ENCODE peak calls at places on chromosomes 13 and 19, in five cellular contexts. C is tibial nerve, T is gastrocnemius medialis, X is heart left ventricle, Y is spleen. B is an unnamed sample.

GRCh38 chr13:58704953-58705352 is 1073.4 kb downstream of the PCDH17 start:
- DNase-seq in C (no peak), T (no peak), X (no peak), Y (no peak), B (no peak)

GRCh38 chr13:21909331-21909730 is 238.5 kb downstream of the FGF9 start:
- DNase-seq in C (no peak), T (no peak), X (no peak), Y (no peak), B (no peak)

GRCh38 chr13:28392428-28392827 is 102.5 kb downstream of the FLT1 start:
- DNase-seq in C (no peak), T (no peak), X (no peak), Y (no peak), B (no peak)

GRCh38 chr19:39698535-39698934 is 5.7 kb upstream of the LGALS14 start:
- DNase-seq in C (no peak), T (no peak), X (no peak), Y (no peak), B (no peak)

GRCh38 chr19:38564981-38565685 is 52.6 kb downstream of the MAP4K1 start:
- DNase-seq in C (no peak), T (no peak), X (no peak), Y (peak), B (no peak)

GRCh38 chr13:33512880-33513554 is 227.5 kb upstream of the STARD13 start:
- DNase-seq in C (no peak), T (no peak), X (no peak), Y (no peak), B (no peak)

GRCh38 chr13:44181938-44182337 is 191.7 kb upstream of the SERP2 start:
- DNase-seq in C (no peak), T (no peak), X (no peak), Y (no peak), B (no peak)

GRCh38 chr19:1199531-1199930 is 6.0 kb upstream of the STK11 start:
- DNase-seq in C (no peak), T (no peak), X (no peak), Y (no peak), B (no peak)

GRCh38 chr19:8367327-8368001 is 3.5 kb downstream of the ANGPTL4 start:
- DNase-seq in C (peak), T (peak), X (peak), Y (peak), B (peak)

GRCh38 chr13:46773556-46773955 is 23.4 kb downstream of the ESD start:
- DNase-seq in C (no peak), T (no peak), X (no peak), Y (no peak), B (no peak)

GRCh38 chr13:75752848-75753247 is 116.7 kb downstream of the LMO7 start:
- DNase-seq in C (no peak), T (no peak), X (no peak), Y (no peak), B (no peak)

GRCh38 chr13:25170554-25171107 is 1.5 kb downstream of the AMER2 start:
- DNase-seq in C (no peak), T (no peak), X (no peak), Y (no peak), B (no peak)

GRCh38 chr13:85935868-85936467 is 136.7 kb upstream of the SLITRK6 start:
- DNase-seq in C (no peak), T (no peak), X (no peak), Y (no peak), B (no peak)

GRCh38 chr13:110448230-110448629 is 113.3 kb downstream of the RAB20 start:
- DNase-seq in C (no peak), T (no peak), X (no peak), Y (no peak), B (no peak)

GRCh38 chr13:57704031-57704430 is 72.5 kb downstream of the PCDH17 start:
- DNase-seq in C (no peak), T (no peak), X (no peak), Y (no peak), B (no peak)

DNA sequence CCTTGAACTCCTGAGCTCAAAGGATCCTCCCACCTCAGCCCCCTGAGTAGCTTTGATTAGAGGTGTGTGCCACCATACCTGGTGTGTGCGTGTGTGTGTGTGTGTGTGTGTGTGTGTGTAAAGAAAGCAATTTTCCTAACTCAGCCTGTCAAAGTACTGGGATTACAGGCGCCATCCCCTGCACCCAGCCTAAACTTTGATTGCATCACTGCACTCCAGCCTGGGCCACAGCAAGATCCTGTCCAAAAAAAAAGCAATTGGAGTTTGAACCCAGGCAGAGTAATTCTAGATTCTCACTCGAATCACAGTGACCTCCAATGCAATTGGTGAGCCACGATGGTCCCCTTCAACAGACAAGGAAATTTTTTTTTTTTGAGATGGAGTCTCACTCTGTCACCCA is 29.1 kb downstream of the NLRP12 start:
- DNase-seq in C (no peak), T (no peak), X (no peak), Y (no peak), B (no peak)
- TF ChIP-seq CTCF in C (no peak), T (no peak), X (no peak), Y (no peak), B (no peak)

GRCh38 chr19:54345938-54346386 is 7.0 kb upstream of the LILRA4 start:
- DNase-seq in C (no peak), T (no peak), X (no peak), Y (no peak), B (no peak)
- H3K27ac ChIP-seq in C (no peak), T (no peak), X (no peak), Y (peak), B (no peak)

GRCh38 chr19:47609885-47610545 is 1.1 kb downstream of the BICRA start:
- DNase-seq in C (no peak), T (peak), X (peak), Y (peak), B (no peak)

GRCh38 chr19:47608908-47609879 is at the start of gene BICRA:
- DNase-seq in C (peak), T (peak), X (peak), Y (peak), B (peak)

GRCh38 chr19:47610546-47610894 is 1.6 kb downstream of the BICRA start:
- DNase-seq in C (no peak), T (no peak), X (no peak), Y (no peak), B (no peak)

GRCh38 chr19:47607564-47608073 is 1.3 kb upstream of the BICRA start:
- DNase-seq in C (no peak), T (no peak), X (no peak), Y (no peak), B (no peak)

GRCh38 chr19:47608074-47608907 is 643 bp upstream of the BICRA start:
- DNase-seq in C (peak), T (peak), X (peak), Y (peak), B (peak)
- TF ChIP-seq CTCF in C (peak), T (peak), X (no peak), Y (peak), B (peak)

DNA sequence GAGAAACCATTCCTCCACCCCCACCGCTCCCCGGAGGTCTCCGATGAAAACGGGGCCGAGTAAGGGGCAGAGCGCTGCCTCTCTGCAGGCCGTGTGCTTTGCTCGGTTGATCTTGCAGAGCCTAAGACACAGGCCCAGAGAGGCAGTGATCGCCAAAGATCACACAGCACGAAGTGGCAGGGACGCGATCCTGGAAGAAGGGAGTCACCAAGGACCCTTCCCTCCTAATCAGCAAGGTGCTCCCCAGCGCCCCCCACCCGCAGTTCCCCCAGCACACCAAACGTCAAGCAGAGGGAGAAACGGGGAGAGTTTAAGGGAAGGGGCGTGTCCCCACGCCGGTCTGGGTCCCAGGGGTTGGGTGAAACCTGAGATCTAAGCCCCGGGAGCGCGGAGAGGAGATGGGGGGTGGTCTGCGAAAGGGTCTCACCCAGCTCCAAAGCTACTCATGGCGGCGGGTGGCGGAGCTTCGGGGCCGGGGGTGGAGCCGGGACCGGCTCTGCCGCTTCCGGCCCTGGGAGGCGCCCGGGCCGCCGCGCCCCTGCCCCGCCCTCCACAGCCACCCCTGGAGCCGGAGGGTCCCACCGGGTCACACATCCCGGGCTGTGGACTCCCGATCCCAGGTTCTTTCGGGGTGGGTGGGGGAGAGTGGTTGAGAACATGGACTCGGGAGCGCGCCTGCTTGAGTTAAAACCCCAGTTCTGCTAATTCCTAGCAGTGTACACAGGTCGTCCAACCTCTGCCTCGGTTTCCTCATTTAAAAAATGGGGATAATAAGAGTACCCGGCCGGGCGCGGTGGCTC is at the start of gene EML2:
- DNase-seq in C (no peak), T (no peak), X (peak), Y (peak), B (no peak)
- H3K27ac ChIP-seq in C (no peak), T (peak), X (peak), Y (peak), B (peak)

DNA sequence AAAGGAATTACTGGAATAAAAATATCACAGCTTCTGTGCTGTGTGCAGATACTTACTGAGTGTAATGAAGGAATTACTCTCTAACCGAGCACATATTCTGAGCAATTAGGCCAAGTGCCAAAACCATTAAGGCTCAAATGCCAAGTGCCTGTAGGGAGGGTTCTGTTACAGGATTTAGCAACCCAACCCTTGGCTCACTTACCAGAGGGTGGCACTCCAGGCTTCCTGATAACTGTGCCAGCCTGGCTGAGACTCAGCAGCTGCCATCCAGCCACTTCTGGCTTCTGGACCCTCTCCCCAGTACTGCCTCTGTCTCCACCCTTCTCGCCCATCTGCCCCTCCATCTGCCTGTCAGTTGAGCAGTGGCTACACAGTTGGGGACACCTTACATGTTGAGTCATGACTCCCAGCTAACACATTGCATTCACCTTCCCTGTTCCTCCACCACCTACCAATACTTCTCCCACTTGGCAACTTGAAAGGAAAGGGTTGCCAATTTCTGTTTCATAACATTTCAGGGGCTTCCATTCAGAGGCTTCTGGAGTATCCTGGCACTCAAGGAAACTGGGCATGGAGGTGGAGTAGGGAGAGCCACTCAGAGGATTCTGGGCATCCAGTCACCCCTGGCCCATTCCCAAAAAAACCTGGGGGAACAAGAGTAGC is 110.5 kb downstream of the COG6 start:
- DNase-seq in C (no peak), T (no peak), X (peak), Y (no peak), B (no peak)
- TF ChIP-seq CTCF in C (peak), T (no peak), X (no peak), Y (no peak), B (no peak)

DNA sequence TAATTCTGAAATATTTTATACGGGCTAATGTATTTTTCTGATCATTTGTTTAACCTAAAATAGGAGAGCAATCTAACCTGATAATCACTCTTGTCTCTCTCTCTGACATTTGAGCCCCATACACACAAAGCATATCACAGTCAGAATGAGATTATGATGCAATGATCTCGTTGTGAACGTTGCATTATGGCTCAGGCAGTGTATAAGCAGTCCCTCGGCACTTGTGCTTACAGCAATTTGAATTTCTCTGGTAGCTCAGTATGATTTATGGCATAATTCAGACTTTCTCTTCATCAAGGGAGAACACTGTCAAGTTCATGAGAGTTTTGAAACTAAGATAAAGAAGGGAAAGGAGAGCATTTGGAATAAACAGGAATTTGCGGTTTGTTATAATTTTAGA is 256.1 kb downstream of the DACH1 start:
- DNase-seq in C (no peak), T (no peak), X (no peak), Y (no peak), B (no peak)
- H3K27ac ChIP-seq in C (no peak), T (no peak), X (no peak), Y (no peak), B (no peak)

GRCh38 chr13:50153888-50154287 is 138.6 kb downstream of the KCNRG start:
- DNase-seq in C (no peak), T (no peak), X (no peak), Y (no peak), B (no peak)

GRCh38 chr13:50158385-50159165 is 143.3 kb downstream of the KCNRG start:
- DNase-seq in C (no peak), T (no peak), X (no peak), Y (no peak), B (no peak)

GRCh38 chr13:50156722-50157121 is 141.5 kb downstream of the KCNRG start:
- DNase-seq in C (no peak), T (no peak), X (no peak), Y (no peak), B (no peak)

GRCh38 chr13:50154697-50155096 is 139.5 kb downstream of the KCNRG start:
- DNase-seq in C (no peak), T (no peak), X (no peak), Y (no peak), B (no peak)

GRCh38 chr13:50156140-50156539 is 140.9 kb downstream of the KCNRG start:
- DNase-seq in C (no peak), T (no peak), X (no peak), Y (no peak), B (no peak)
- TF ChIP-seq CTCF in C (no peak), T (no peak), X (no peak), Y (no peak), B (no peak)

GRCh38 chr19:17043744-17044143 is 17.1 kb upstream of the CPAMD8 start:
- DNase-seq in C (no peak), T (no peak), X (no peak), Y (no peak), B (no peak)
- H3K27ac ChIP-seq in C (no peak), T (no peak), X (no peak), Y (no peak), B (no peak)